ENCODE peak calls at places on chromosomes 16 and 17, in eight cellular contexts. N, H, Y, J, X, T, W and I are unnamed samples. For H3K9me3, the result is how much of the 10 kb centered on the place peaks cover.

GRCh38 chr17:15398291-15398690 is 56.9 kb upstream of the TEKT3 start:
- DNase-seq in N (no peak), H (no peak), Y (no peak), J (no peak), X (no peak), T (no peak), W (peak), I (no peak)

GRCh38 chr17:13513039-13513405 is 88.7 kb downstream of the HS3ST3A1 start:
- DNase-seq in N (no peak), H (no peak), Y (no peak), J (no peak), X (no peak), T (no peak), W (peak), I (no peak)

GRCh38 chr16:87451563-87452210 is 41.1 kb downstream of the ZCCHC14 start:
- DNase-seq in N (no peak), H (no peak), Y (no peak), J (no peak), X (no peak), T (no peak), W (no peak), I (no peak)

GRCh38 chr17:44775838-44776621 is 17.2 kb downstream of the ADAM11 start:
- DNase-seq in N (no peak), H (no peak), Y (no peak), J (no peak), X (no peak), T (peak), W (no peak), I (peak)

GRCh38 chr16:66020061-66020460 is 346.4 kb upstream of the CDH5 start:
- DNase-seq in N (no peak), H (no peak), Y (no peak), J (no peak), X (no peak), T (no peak), W (peak), I (no peak)

GRCh38 chr16:29028457-29029167 is 43.8 kb downstream of the LAT start:
- DNase-seq in N (no peak), H (peak), Y (no peak), J (peak), X (no peak), T (peak), W (no peak), I (no peak)

GRCh38 chr16:25184771-25185170 is 32.0 kb upstream of the AQP8 start:
- DNase-seq in N (no peak), H (no peak), Y (no peak), J (no peak), X (no peak), T (no peak), W (no peak), I (no peak)

GRCh38 chr17:38921756-38922411 is 3.5 kb upstream of the LASP1NB start:
- DNase-seq in N (no peak), H (peak), Y (no peak), J (peak), X (no peak), T (no peak), W (no peak), I (no peak)

GRCh38 chr17:50099003-50099402 is 3.9 kb downstream of the PDK2 start:
- DNase-seq in N (no peak), H (no peak), Y (no peak), J (no peak), X (no peak), T (no peak), W (no peak), I (no peak)

GRCh38 chr17:73879987-73880386 is 235.7 kb upstream of the SDK2 start:
- DNase-seq in N (no peak), H (no peak), Y (no peak), J (no peak), X (no peak), T (no peak), W (no peak), I (no peak)
- H3K9me3 ChIP-seq in N (under half), H (under half), Y (under half), J (under half), X (under half), T (under half), W (half or more), I (under half)

DNA sequence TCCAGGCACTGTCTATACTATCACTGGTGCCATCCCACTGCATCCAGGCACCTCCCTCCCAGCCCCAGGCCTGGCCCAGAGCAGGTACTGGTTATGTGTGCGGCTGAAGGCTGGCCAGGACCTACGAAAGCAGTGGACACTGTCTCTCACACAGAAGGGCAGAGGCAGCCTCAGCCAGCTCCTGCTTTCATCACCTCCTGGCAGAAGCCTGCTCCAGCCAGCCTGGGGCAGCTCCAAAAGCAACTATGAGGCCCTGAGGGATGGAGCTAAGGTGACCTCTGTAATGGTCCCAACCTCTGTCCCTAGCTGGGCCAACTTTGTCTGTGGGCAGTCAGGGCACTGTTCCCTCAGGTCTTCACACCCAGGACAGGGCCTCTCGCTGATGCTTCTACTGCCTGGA is 18.8 kb downstream of the HSD11B2 start:
- DNase-seq in N (no peak), H (no peak), Y (no peak), J (peak), X (no peak), T (no peak), W (no peak), I (no peak)
- H3K9me3 ChIP-seq in N (under half), H (under half), Y (under half), J (under half), X (under half), T (under half), W (under half), I (under half)

DNA sequence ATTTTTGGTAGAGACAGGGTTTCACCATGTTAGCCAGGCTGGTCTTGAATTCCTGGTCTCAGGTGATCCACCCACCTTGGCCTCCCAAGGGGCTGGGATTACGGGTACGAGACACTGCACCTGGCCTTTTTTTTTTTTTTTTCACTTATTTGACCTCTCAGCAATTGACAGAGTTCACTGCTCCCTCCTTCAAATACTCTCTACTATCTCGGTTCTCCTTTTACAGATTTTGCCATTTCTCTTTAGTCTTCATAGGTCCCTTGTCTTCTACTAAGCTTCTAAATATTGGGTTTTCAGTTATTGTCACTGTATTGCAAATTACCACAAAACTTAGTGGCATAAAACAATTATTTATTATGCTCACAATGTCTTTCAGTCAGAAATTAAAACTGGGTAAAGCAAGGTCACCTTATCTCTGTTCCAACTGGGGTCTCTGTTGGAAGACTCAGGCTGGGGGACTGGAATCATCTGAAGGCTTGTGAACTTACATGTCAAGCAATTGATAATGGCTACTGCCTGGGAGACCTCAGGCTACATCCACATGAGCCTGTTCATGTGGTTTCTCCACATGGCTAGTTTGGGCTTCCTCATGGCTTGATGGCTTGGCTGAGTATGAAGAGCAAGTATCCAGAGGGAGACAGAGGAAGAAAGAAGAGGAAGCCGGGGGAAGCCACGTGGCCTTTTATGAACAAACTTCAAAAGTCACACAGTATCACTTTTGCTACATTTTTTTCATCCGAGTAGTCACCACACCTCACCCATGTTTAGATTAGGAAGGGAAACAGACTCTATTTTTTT is 159.1 kb downstream of the TRIM37 start:
- DNase-seq in N (no peak), H (no peak), Y (no peak), J (no peak), X (no peak), T (no peak), W (no peak), I (no peak)
- H3K9me3 ChIP-seq in N (under half), H (under half), Y (under half), J (under half), X (under half), T (under half), W (under half), I (under half)

GRCh38 chr16:1772362-1772907 is at the start of gene EME2:
- DNase-seq in N (peak), H (no peak), Y (no peak), J (no peak), X (peak), T (peak), W (peak), I (no peak)
- H3K9me3 ChIP-seq in N (under half), H (under half), Y (under half), J (under half), X (under half), T (under half), W (under half), I (under half)

GRCh38 chr17:79089720-79090502 is 15.3 kb downstream of the ENGASE start:
- DNase-seq in N (no peak), H (no peak), Y (no peak), J (no peak), X (no peak), T (no peak), W (no peak), I (no peak)

GRCh38 chr17:79090503-79091372 is 16.1 kb downstream of the ENGASE start:
- DNase-seq in N (no peak), H (no peak), Y (no peak), J (no peak), X (no peak), T (no peak), W (no peak), I (no peak)

GRCh38 chr17:79088266-79088996 is 13.8 kb downstream of the ENGASE start:
- DNase-seq in N (no peak), H (no peak), Y (no peak), J (no peak), X (no peak), T (no peak), W (no peak), I (no peak)

GRCh38 chr17:79087428-79088143 is 13.0 kb downstream of the ENGASE start:
- DNase-seq in N (peak), H (peak), Y (peak), J (peak), X (peak), T (peak), W (peak), I (peak)

GRCh38 chr17:79088997-79089328 is 14.3 kb downstream of the ENGASE start:
- DNase-seq in N (no peak), H (no peak), Y (no peak), J (no peak), X (no peak), T (no peak), W (no peak), I (no peak)
- H3K9me3 ChIP-seq in N (under half), H (under half), Y (under half), J (under half), X (under half), T (under half), W (under half), I (under half)

GRCh38 chr16:78987676-78988075 is 612.9 kb downstream of the MAF start:
- DNase-seq in N (no peak), H (no peak), Y (peak), J (no peak), X (no peak), T (no peak), W (no peak), I (no peak)
- H3K9me3 ChIP-seq in N (under half), H (under half), Y (under half), J (under half), X (under half), T (under half), W (under half), I (under half)

DNA sequence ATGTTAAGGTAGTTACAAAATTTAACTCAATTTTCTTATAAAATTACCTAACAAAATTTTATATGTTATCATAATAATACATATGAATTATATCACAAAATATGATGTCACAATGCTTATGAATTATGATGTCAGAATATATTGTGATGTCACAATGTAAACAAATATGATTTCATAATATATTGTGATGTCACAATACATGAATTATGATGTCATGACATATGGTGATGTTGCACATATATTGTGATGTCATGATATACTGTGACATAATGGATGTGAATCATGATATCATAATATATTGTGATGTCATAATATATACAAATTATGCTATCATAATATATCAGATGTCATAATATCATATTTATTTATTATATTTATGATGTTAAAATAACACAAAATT is 1879.9 kb downstream of the TP53TG3F start:
- DNase-seq in N (no peak), H (no peak), Y (no peak), J (no peak), X (no peak), T (no peak), W (no peak), I (no peak)
- H3K9me3 ChIP-seq in N (under half), H (under half), Y (under half), J (under half), X (under half), T (under half), W (under half), I (under half)